ENCODE peak calls at places on chromosome 14, in eight cellular contexts. One of them, this sample, is unnamed.

GRCh38 chr14:97379091-97379531 is 581.9 kb downstream of the VRK1 start:
- DNase-seq in transverse colon: peak; percentile 9
- DNase-seq in stomach: no peak
- DNase-seq in endothelial cell of umbilical vein: no peak
- DNase-seq in breast epithelium: no peak
- DNase-seq in HCT116: no peak
- DNase-seq in upper lobe of left lung: no peak
- DNase-seq in suprapubic skin: no peak
- DNase-seq in this sample: no peak

GRCh38 chr14:84071061-84071460 is 1458.9 kb upstream of the FLRT2 start:
- DNase-seq in transverse colon: no peak
- DNase-seq in stomach: no peak
- DNase-seq in endothelial cell of umbilical vein: no peak
- DNase-seq in breast epithelium: no peak
- DNase-seq in HCT116: no peak
- DNase-seq in upper lobe of left lung: no peak
- DNase-seq in suprapubic skin: no peak
- DNase-seq in this sample: no peak

GRCh38 chr14:61103541-61104339 is 122.7 kb downstream of the SLC38A6 start:
- DNase-seq in transverse colon: peak; percentile 25
- DNase-seq in stomach: no peak
- DNase-seq in endothelial cell of umbilical vein: peak; percentile 94
- DNase-seq in breast epithelium: no peak
- DNase-seq in HCT116: peak; percentile 76
- DNase-seq in upper lobe of left lung: no peak
- DNase-seq in suprapubic skin: peak; percentile 83
- DNase-seq in this sample: no peak

GRCh38 chr14:90519262-90519920 is 122.6 kb downstream of the CALM1 start:
- DNase-seq in transverse colon: no peak
- DNase-seq in stomach: no peak
- DNase-seq in endothelial cell of umbilical vein: no peak
- DNase-seq in breast epithelium: no peak
- DNase-seq in HCT116: no peak
- DNase-seq in upper lobe of left lung: no peak
- DNase-seq in suprapubic skin: no peak
- DNase-seq in this sample: no peak

GRCh38 chr14:96162265-96162664 is 42.4 kb upstream of the BDKRB2 start:
- DNase-seq in transverse colon: no peak
- DNase-seq in stomach: peak; percentile 5
- DNase-seq in endothelial cell of umbilical vein: no peak
- DNase-seq in breast epithelium: no peak
- DNase-seq in HCT116: no peak
- DNase-seq in upper lobe of left lung: no peak
- DNase-seq in suprapubic skin: no peak
- DNase-seq in this sample: no peak

GRCh38 chr14:56817396-56817921 is 7.2 kb upstream of the OTX2 start:
- DNase-seq in transverse colon: no peak
- DNase-seq in stomach: no peak
- DNase-seq in endothelial cell of umbilical vein: no peak
- DNase-seq in breast epithelium: no peak
- DNase-seq in HCT116: no peak
- DNase-seq in upper lobe of left lung: no peak
- DNase-seq in suprapubic skin: no peak
- DNase-seq in this sample: no peak

GRCh38 chr14:22513066-22513812 is 75.8 kb downstream of the DAD1 start:
- DNase-seq in transverse colon: no peak
- DNase-seq in stomach: no peak
- DNase-seq in endothelial cell of umbilical vein: peak; percentile 56
- DNase-seq in breast epithelium: peak; percentile 33
- DNase-seq in HCT116: no peak
- DNase-seq in upper lobe of left lung: no peak
- DNase-seq in suprapubic skin: no peak
- DNase-seq in this sample: no peak

GRCh38 chr14:55120466-55121144 is 8.4 kb upstream of the LGALS3 start:
- DNase-seq in transverse colon: peak; percentile 48
- DNase-seq in stomach: peak; percentile 44
- DNase-seq in endothelial cell of umbilical vein: no peak
- DNase-seq in breast epithelium: no peak
- DNase-seq in HCT116: no peak
- DNase-seq in upper lobe of left lung: no peak
- DNase-seq in suprapubic skin: peak; percentile 72
- DNase-seq in this sample: no peak

GRCh38 chr14:21262410-21262809 is 6.8 kb downstream of the HNRNPC start:
- DNase-seq in transverse colon: no peak
- DNase-seq in stomach: no peak
- DNase-seq in endothelial cell of umbilical vein: no peak
- DNase-seq in breast epithelium: no peak
- DNase-seq in HCT116: no peak
- DNase-seq in upper lobe of left lung: no peak
- DNase-seq in suprapubic skin: no peak
- DNase-seq in this sample: no peak
- TF ChIP-seq POLR2A in transverse colon: no peak
- TF ChIP-seq POLR2A in stomach: no peak
- TF ChIP-seq POLR2A in endothelial cell of umbilical vein: no peak
- TF ChIP-seq POLR2A in breast epithelium: no peak
- TF ChIP-seq POLR2A in HCT116: no peak
- TF ChIP-seq POLR2A in upper lobe of left lung: no peak
- TF ChIP-seq POLR2A in suprapubic skin: no peak
- TF ChIP-seq POLR2A in this sample: no peak

DNA sequence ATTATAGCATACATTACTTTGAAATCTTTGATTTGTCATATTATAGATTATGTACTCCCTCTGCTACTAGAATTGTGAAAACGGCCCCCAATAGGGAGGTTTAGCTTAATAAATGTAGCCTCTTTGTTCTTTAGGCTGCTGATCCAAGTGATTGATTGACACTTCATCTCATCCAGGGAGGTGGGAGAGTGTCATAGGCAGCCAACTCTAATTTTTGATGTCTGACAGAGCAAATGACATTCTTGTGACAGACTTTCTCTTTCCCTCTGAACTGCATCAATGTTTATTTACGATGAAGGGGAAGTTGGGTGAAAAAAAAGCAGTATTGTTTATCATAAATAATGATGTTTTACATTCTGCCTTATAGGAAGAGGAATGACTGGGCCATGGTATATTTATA is 221.4 kb downstream of the MDGA2 start:
- DNase-seq in transverse colon: no peak
- DNase-seq in stomach: no peak
- DNase-seq in endothelial cell of umbilical vein: no peak
- DNase-seq in breast epithelium: no peak
- DNase-seq in HCT116: no peak
- DNase-seq in upper lobe of left lung: no peak
- DNase-seq in suprapubic skin: no peak
- DNase-seq in this sample: no peak
- TF ChIP-seq POLR2AphosphoS5 in transverse colon: no peak
- TF ChIP-seq POLR2AphosphoS5 in stomach: no peak
- TF ChIP-seq POLR2AphosphoS5 in endothelial cell of umbilical vein: no peak
- TF ChIP-seq POLR2AphosphoS5 in breast epithelium: no peak
- TF ChIP-seq POLR2AphosphoS5 in HCT116: no peak
- TF ChIP-seq POLR2AphosphoS5 in upper lobe of left lung: no peak
- TF ChIP-seq POLR2AphosphoS5 in suprapubic skin: no peak
- TF ChIP-seq POLR2AphosphoS5 in this sample: no peak

DNA sequence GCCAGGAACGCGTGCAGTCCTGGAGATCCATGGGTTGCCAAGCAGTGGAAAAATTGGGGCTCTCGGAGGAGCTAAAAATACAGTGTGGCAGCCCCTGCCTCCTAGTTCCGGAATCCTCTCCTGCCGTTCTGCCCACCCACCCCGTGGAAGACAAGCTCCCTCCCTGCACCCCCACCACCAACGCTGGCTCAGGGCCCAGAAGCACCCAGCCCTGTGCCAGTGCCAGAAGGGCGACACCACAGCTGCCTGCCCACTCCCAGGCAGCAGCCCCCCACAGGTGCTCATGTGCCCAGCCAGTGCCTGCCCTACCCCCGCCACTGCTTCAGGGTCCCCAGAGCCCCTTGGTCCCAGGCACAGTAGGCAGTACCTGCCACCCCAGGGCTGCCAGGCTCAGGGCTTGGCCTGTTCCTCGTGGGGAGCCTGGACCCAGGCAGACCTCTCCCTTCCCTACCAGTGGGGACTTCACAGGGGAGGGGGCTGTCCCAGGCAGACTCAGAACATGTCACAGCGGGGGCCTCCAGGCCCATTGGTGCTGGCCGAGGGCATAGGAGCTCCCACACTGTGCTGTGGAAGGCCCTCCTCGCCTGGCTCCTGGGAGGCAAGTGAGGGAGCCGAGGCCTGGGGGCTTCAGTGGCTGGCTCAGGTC is 7.4 kb downstream of the INF2 start:
- DNase-seq in transverse colon: no peak
- DNase-seq in stomach: no peak
- DNase-seq in endothelial cell of umbilical vein: no peak
- DNase-seq in breast epithelium: no peak
- DNase-seq in HCT116: no peak
- DNase-seq in upper lobe of left lung: peak; percentile 58
- DNase-seq in suprapubic skin: no peak
- DNase-seq in this sample: no peak
- H3K4me1 ChIP-seq in transverse colon: peaks cover 65% of the 10 kb centered on the region
- H3K4me1 ChIP-seq in stomach: peaks cover 89% of the 10 kb centered on the region
- H3K4me1 ChIP-seq in endothelial cell of umbilical vein: peaks cover 16% of the 10 kb centered on the region
- H3K4me1 ChIP-seq in breast epithelium: peaks cover 26% of the 10 kb centered on the region
- H3K4me1 ChIP-seq in HCT116: peaks cover 7% of the 10 kb centered on the region
- H3K4me1 ChIP-seq in upper lobe of left lung: peaks cover 69% of the 10 kb centered on the region
- H3K4me1 ChIP-seq in suprapubic skin: peaks cover 85% of the 10 kb centered on the region
- H3K4me1 ChIP-seq in this sample: peaks cover 4% of the 10 kb centered on the region

GRCh38 chr14:93959239-93960107 is 16.9 kb downstream of the ASB2 start:
- DNase-seq in transverse colon: peak; percentile 84
- DNase-seq in stomach: peak; percentile 77
- DNase-seq in endothelial cell of umbilical vein: peak; percentile 36
- DNase-seq in breast epithelium: peak; percentile 57
- DNase-seq in HCT116: peak; percentile 88
- DNase-seq in upper lobe of left lung: no peak
- DNase-seq in suprapubic skin: no peak
- DNase-seq in this sample: no peak
- TF ChIP-seq POLR2A in transverse colon: no peak
- TF ChIP-seq POLR2A in stomach: no peak
- TF ChIP-seq POLR2A in endothelial cell of umbilical vein: no peak
- TF ChIP-seq POLR2A in breast epithelium: no peak
- TF ChIP-seq POLR2A in HCT116: no peak
- TF ChIP-seq POLR2A in upper lobe of left lung: no peak
- TF ChIP-seq POLR2A in suprapubic skin: no peak
- TF ChIP-seq POLR2A in this sample: no peak

GRCh38 chr14:23538785-23539184 is 12.8 kb downstream of the ZFHX2 start:
- DNase-seq in transverse colon: no peak
- DNase-seq in stomach: no peak
- DNase-seq in endothelial cell of umbilical vein: no peak
- DNase-seq in breast epithelium: no peak
- DNase-seq in HCT116: no peak
- DNase-seq in upper lobe of left lung: no peak
- DNase-seq in suprapubic skin: no peak
- DNase-seq in this sample: no peak
- TF ChIP-seq POLR2AphosphoS5 in transverse colon: no peak
- TF ChIP-seq POLR2AphosphoS5 in stomach: no peak
- TF ChIP-seq POLR2AphosphoS5 in endothelial cell of umbilical vein: no peak
- TF ChIP-seq POLR2AphosphoS5 in breast epithelium: no peak
- TF ChIP-seq POLR2AphosphoS5 in HCT116: no peak
- TF ChIP-seq POLR2AphosphoS5 in upper lobe of left lung: no peak
- TF ChIP-seq POLR2AphosphoS5 in suprapubic skin: no peak
- TF ChIP-seq POLR2AphosphoS5 in this sample: no peak

DNA sequence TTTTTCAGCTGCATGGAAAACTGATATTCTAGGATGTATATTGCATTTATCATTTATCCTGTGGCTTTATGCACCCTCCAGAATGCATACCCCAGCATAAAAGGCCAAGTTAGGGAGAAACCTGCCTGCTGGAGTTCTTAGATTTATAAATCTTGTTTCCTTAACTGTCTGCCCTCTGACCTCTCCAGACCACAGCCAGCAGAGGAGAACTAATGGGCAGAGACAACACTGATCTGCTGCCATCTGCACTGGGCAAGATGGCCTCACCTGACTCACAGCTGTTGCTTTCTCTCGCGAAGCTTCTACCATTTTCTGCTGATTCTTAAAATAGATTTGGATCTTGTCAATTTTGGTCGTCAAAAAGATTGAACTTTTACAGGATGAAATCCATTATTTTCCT is 65.8 kb downstream of the PPP2R5C start:
- DNase-seq in transverse colon: no peak
- DNase-seq in stomach: no peak
- DNase-seq in endothelial cell of umbilical vein: no peak
- DNase-seq in breast epithelium: no peak
- DNase-seq in HCT116: no peak
- DNase-seq in upper lobe of left lung: no peak
- DNase-seq in suprapubic skin: no peak
- DNase-seq in this sample: no peak
- H3K4me1 ChIP-seq in transverse colon: peaks cover 13% of the 10 kb centered on the region
- H3K4me1 ChIP-seq in stomach: peaks cover 93% of the 10 kb centered on the region
- H3K4me1 ChIP-seq in endothelial cell of umbilical vein: no peaks in the 10 kb centered on the region
- H3K4me1 ChIP-seq in breast epithelium: no peaks in the 10 kb centered on the region
- H3K4me1 ChIP-seq in HCT116: no peaks in the 10 kb centered on the region
- H3K4me1 ChIP-seq in upper lobe of left lung: peaks cover 59% of the 10 kb centered on the region
- H3K4me1 ChIP-seq in suprapubic skin: peaks cover 37% of the 10 kb centered on the region
- H3K4me1 ChIP-seq in this sample: peaks cover 4% of the 10 kb centered on the region

DNA sequence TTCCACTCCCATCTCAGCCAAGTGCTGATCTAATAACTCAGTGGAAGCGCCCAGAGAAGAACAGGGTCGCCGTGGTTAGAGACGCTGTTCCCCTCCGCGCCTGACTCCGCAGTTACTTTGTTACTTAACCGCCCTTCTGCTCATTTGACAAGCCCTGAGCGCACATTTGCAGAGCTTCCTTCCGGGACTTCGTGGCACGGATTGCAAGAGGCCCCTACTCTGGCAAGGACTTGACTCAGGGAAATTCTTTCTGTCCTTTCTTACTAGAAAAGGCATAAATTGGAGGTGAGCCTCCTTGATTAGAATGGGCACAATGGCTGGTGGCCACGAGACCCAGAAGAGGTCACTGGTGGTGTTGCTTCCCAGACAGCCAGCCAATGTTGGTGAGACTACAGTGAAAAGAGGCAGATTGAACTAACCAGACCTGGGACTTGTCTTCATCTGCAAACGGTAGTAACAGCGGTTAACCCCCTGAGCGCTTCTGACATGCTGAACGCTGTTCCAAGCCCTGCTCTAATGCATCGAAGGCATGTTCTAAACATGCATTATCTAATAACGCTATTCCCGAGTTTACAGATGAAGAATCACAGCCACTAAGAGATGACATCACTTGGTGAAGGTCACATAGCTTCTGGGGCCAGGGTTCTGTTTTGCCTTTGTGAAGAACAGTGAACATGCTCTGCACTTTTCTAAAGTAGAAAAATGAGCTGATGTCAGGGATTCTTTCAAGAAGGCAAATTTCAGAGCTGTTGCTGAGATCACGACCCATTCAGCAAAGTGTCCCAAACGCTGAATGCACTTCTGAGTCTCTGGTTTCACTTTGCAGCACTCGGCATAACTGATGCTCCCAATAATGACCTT is 55.8 kb downstream of the FOS start:
- DNase-seq in transverse colon: peak; percentile 53
- DNase-seq in stomach: peak; percentile 42
- DNase-seq in endothelial cell of umbilical vein: no peak
- DNase-seq in breast epithelium: no peak
- DNase-seq in HCT116: no peak
- DNase-seq in upper lobe of left lung: no peak
- DNase-seq in suprapubic skin: peak; percentile 81
- DNase-seq in this sample: no peak
- TF ChIP-seq POLR2A in transverse colon: peak; percentile 29
- TF ChIP-seq POLR2A in stomach: no peak
- TF ChIP-seq POLR2A in endothelial cell of umbilical vein: no peak
- TF ChIP-seq POLR2A in breast epithelium: no peak
- TF ChIP-seq POLR2A in HCT116: no peak
- TF ChIP-seq POLR2A in upper lobe of left lung: peak; percentile 78
- TF ChIP-seq POLR2A in suprapubic skin: peak; percentile 28
- TF ChIP-seq POLR2A in this sample: peak; percentile 15

DNA sequence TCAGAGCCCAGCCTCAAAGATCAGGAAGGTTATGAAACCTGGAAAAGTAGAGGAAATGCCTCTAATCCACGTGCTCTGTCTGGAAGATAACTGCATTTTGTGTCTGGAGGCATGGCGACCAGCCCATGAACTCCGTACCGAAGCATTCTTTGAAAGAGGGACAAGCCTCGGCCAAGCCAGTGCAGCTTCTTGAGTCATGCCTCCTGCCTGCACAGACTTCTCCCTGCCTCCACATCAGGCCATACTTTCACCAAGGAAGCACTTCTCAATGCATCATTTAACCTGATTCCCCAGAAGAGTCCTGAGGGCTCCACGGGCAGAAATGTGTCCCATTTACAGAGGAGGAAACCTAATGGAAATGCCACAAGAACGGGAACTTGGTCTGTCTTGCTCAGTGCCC is 3.4 kb downstream of the ACTN1 start:
- DNase-seq in transverse colon: no peak
- DNase-seq in stomach: no peak
- DNase-seq in endothelial cell of umbilical vein: peak; percentile 46
- DNase-seq in breast epithelium: peak; percentile 52
- DNase-seq in HCT116: no peak
- DNase-seq in upper lobe of left lung: no peak
- DNase-seq in suprapubic skin: no peak
- DNase-seq in this sample: peak; percentile 30
- TF ChIP-seq POLR2AphosphoS5 in transverse colon: peak; percentile 31
- TF ChIP-seq POLR2AphosphoS5 in stomach: no peak
- TF ChIP-seq POLR2AphosphoS5 in endothelial cell of umbilical vein: no peak
- TF ChIP-seq POLR2AphosphoS5 in breast epithelium: peak; percentile 16
- TF ChIP-seq POLR2AphosphoS5 in HCT116: no peak
- TF ChIP-seq POLR2AphosphoS5 in upper lobe of left lung: no peak
- TF ChIP-seq POLR2AphosphoS5 in suprapubic skin: no peak
- TF ChIP-seq POLR2AphosphoS5 in this sample: no peak

This sample was measured in prostate gland.